ENCODE peak calls at places on chromosomes 5 and 9, in four cellular contexts. T, D, K and G are unnamed samples.

GRCh38 chr5:179783128-179783527 is 10.7 kb upstream of the LTC4S start:
- DNase-seq in K (no peak), T (no peak), D (no peak), G (no peak)

GRCh38 chr5:177330991-177331837 is 19.5 kb upstream of the MXD3 start:
- DNase-seq in D (no peak), K (no peak), T (peak; percentile 54), G (no peak)

GRCh38 chr9:131609116-131609830 is 64.0 kb downstream of the PRRT1B start:
- DNase-seq in K (no peak), T (no peak), D (no peak), G (no peak)

GRCh38 chr5:17187401-17187800 is 30.0 kb upstream of the BASP1 start:
- DNase-seq in D (no peak), K (no peak), T (no peak), G (no peak)

GRCh38 chr5:128397878-128398277 is 140.2 kb downstream of the FBN2 start:
- DNase-seq in D (no peak), K (no peak), T (no peak), G (no peak)

GRCh38 chr9:617441-618085 is 223.9 kb upstream of the DMRT1 start:
- DNase-seq in K (no peak), T (no peak), D (no peak), G (no peak)

GRCh38 chr9:93459432-93459847 is 6.1 kb upstream of the FAM120AOS start:
- DNase-seq in D (no peak), K (no peak), T (no peak), G (no peak)

GRCh38 chr5:34547300-34548085 is 108.6 kb upstream of the RAI14 start:
- DNase-seq in K (no peak), D (no peak), T (no peak), G (no peak)

GRCh38 chr9:83733739-83734138 is 26.0 kb upstream of the UBQLN1 start:
- DNase-seq in D (no peak), K (no peak), T (no peak), G (no peak)

GRCh38 chr9:76654575-76654974 is 109.7 kb upstream of the PCA3 start:
- DNase-seq in K (no peak), D (no peak), T (no peak), G (no peak)

GRCh38 chr5:71922584-71923106 is 184.6 kb upstream of the MAP1B start:
- DNase-seq in T (no peak), D (no peak), K (no peak), G (no peak)

GRCh38 chr9:104860280-104860679 is 67.7 kb downstream of the ABCA1 start:
- DNase-seq in K (no peak), D (no peak), T (peak; percentile 89), G (no peak)

GRCh38 chr5:107661650-107662044 is 9.1 kb downstream of the EFNA5 start:
- DNase-seq in K (no peak), D (no peak), T (no peak), G (no peak)

GRCh38 chr5:54390015-54390414 is 65.5 kb upstream of the HSPB3 start:
- DNase-seq in K (no peak), D (no peak), T (peak; percentile 53), G (no peak)

GRCh38 chr9:1979815-1980367 is 35.3 kb upstream of the SMARCA2 start:
- DNase-seq in K (no peak), T (peak; percentile 60), D (no peak), G (no peak)

GRCh38 chr9:125829743-125830142 is 82.6 kb downstream of the PBX3 start:
- DNase-seq in K (peak; percentile 5), T (no peak), D (peak; percentile 39), G (no peak)

GRCh38 chr5:108303611-108304010 is 78.3 kb downstream of the FBXL17 start:
- DNase-seq in T (no peak), K (no peak), D (no peak), G (no peak)

GRCh38 chr9:137720571-137721110 is 101.8 kb downstream of the EHMT1 start:
- DNase-seq in D (no peak), T (no peak), K (no peak), G (no peak)

GRCh38 chr9:105258225-105258737 is 13.8 kb downstream of the SLC44A1 start:
- DNase-seq in K (no peak), D (no peak), T (no peak), G (no peak)